ENCODE peak calls at places on chromosome 13, in eight cellular contexts. F is hepatocyte, P is KBM-7, N is HS-27A, U is A172, R is NCI-H1092 treated with DMSO at 0.1 percent for 48 hours, A is NCI-H2029, Z is cardiac muscle cell. Y is an unnamed sample.

GRCh38 chr13:93224545-93224944 is 2.1 kb upstream of the GPC6 start:
- DNase-seq in F (peak; percentile 35), P (no peak), N (no peak), U (peak; percentile 45), R (no peak), A (no peak), Z (peak; percentile 77), Y (peak; percentile 92)

GRCh38 chr13:103386341-103386740 is 320.1 kb upstream of the SLC10A2 start:
- DNase-seq in F (peak; percentile 46), P (no peak), N (no peak), U (peak; percentile 53), R (no peak), A (no peak), Z (peak; percentile 11), Y (peak; percentile 49)

GRCh38 chr13:26872444-26873173 is 112.0 kb upstream of the GPR12 start:
- DNase-seq in F (peak; percentile 77), P (peak; percentile 70), N (no peak), U (peak; percentile 13), R (peak; percentile 81), A (peak; percentile 11), Z (peak; percentile 56), Y (no peak)

GRCh38 chr13:108121406-108121805 is 93.9 kb downstream of the LIG4 start:
- DNase-seq in F (no peak), P (no peak), N (no peak), U (no peak), R (no peak), A (no peak), Z (no peak), Y (no peak)

GRCh38 chr13:80235559-80236296 is 105.2 kb downstream of the SPRY2 start:
- DNase-seq in F (peak; percentile 35), P (no peak), N (no peak), U (peak; percentile 35), R (peak; percentile 84), A (no peak), Z (peak; percentile 59), Y (peak; percentile 17)

GRCh38 chr13:44132710-44133109 is 240.9 kb upstream of the SERP2 start:
- DNase-seq in F (no peak), P (no peak), N (no peak), U (peak; percentile 86), R (no peak), A (no peak), Z (peak; percentile 75), Y (peak; percentile 73)

GRCh38 chr13:23822252-23822824 is 66.9 kb downstream of the MIPEP start:
- DNase-seq in F (no peak), P (no peak), N (no peak), U (no peak), R (no peak), A (no peak), Z (no peak), Y (no peak)

GRCh38 chr13:110017379-110017778 is 231.0 kb upstream of the IRS2 start:
- DNase-seq in F (peak; percentile 81), P (no peak), N (no peak), U (peak; percentile 99), R (no peak), A (no peak), Z (peak; percentile 92), Y (peak; percentile 94)

GRCh38 chr13:40390290-40391008 is 276.0 kb downstream of the FOXO1 start:
- DNase-seq in F (no peak), P (no peak), N (no peak), U (no peak), R (no peak), A (no peak), Z (no peak), Y (no peak)

GRCh38 chr13:35979378-35979911 is 151.7 kb downstream of the DCLK1 start:
- DNase-seq in F (peak; percentile 25), P (no peak), N (peak; percentile 80), U (peak; percentile 85), R (no peak), A (no peak), Z (peak; percentile 97), Y (peak; percentile 57)

GRCh38 chr13:69970521-69970920 is 137.1 kb upstream of the ATXN8OS start:
- DNase-seq in F (peak; percentile 32), P (peak; percentile 20), N (no peak), U (peak; percentile 79), R (no peak), A (no peak), Z (peak; percentile 6), Y (peak; percentile 40)

GRCh38 chr13:20294497-20294896 is 62.4 kb upstream of the GJB6 start:
- DNase-seq in F (no peak), P (no peak), N (no peak), U (no peak), R (no peak), A (no peak), Z (no peak), Y (no peak)